ENCODE peak calls at places on chromosomes 16 and 17, in nine cellular contexts. One of them, this sample, is unnamed.

GRCh38 chr17:29667969-29668368 is 45.3 kb upstream of the CORO6 start:
- DNase-seq in upper lobe of right lung: no peak
- DNase-seq in A549: no peak
- DNase-seq in adrenal gland: no peak
- DNase-seq in heart left ventricle: no peak
- DNase-seq in ovary: no peak
- DNase-seq in prostate gland: no peak
- DNase-seq in lower lobe of right lung: no peak
- DNase-seq in GM23338: peak; percentile 14
- DNase-seq in this sample: no peak

GRCh38 chr17:76869878-76870714 is 1.9 kb downstream of the MGAT5B start:
- DNase-seq in upper lobe of right lung: no peak
- DNase-seq in A549: no peak
- DNase-seq in adrenal gland: no peak
- DNase-seq in heart left ventricle: peak; percentile 56
- DNase-seq in ovary: no peak
- DNase-seq in prostate gland: no peak
- DNase-seq in lower lobe of right lung: no peak
- DNase-seq in GM23338: peak; percentile 77
- DNase-seq in this sample: no peak

GRCh38 chr16:88014201-88014781 is 63.1 kb downstream of the BANP start:
- DNase-seq in upper lobe of right lung: no peak
- DNase-seq in A549: peak; percentile 37
- DNase-seq in adrenal gland: no peak
- DNase-seq in heart left ventricle: no peak
- DNase-seq in ovary: no peak
- DNase-seq in prostate gland: no peak
- DNase-seq in lower lobe of right lung: no peak
- DNase-seq in GM23338: no peak
- DNase-seq in this sample: no peak

GRCh38 chr16:60419859-60420258 is 1616.4 kb downstream of the CDH8 start:
- DNase-seq in upper lobe of right lung: no peak
- DNase-seq in A549: peak; percentile 1
- DNase-seq in adrenal gland: no peak
- DNase-seq in heart left ventricle: no peak
- DNase-seq in ovary: no peak
- DNase-seq in prostate gland: no peak
- DNase-seq in lower lobe of right lung: no peak
- DNase-seq in GM23338: peak; percentile 17
- DNase-seq in this sample: no peak

GRCh38 chr17:16199093-16199492 is 16.2 kb downstream of the NCOR1 start:
- DNase-seq in upper lobe of right lung: no peak
- DNase-seq in A549: no peak
- DNase-seq in adrenal gland: no peak
- DNase-seq in heart left ventricle: no peak
- DNase-seq in ovary: no peak
- DNase-seq in prostate gland: no peak
- DNase-seq in lower lobe of right lung: no peak
- DNase-seq in GM23338: peak; percentile 38
- DNase-seq in this sample: no peak

GRCh38 chr17:18961634-18962493 is 9.9 kb downstream of the SLC5A10 start:
- DNase-seq in upper lobe of right lung: no peak
- DNase-seq in A549: peak; percentile 64
- DNase-seq in adrenal gland: no peak
- DNase-seq in heart left ventricle: peak; percentile 51
- DNase-seq in ovary: no peak
- DNase-seq in prostate gland: no peak
- DNase-seq in lower lobe of right lung: no peak
- DNase-seq in GM23338: no peak
- DNase-seq in this sample: no peak

GRCh38 chr16:49754495-49755290 is 101.2 kb downstream of the ZNF423 start:
- DNase-seq in upper lobe of right lung: no peak
- DNase-seq in A549: no peak
- DNase-seq in adrenal gland: peak; percentile 55
- DNase-seq in heart left ventricle: no peak
- DNase-seq in ovary: no peak
- DNase-seq in prostate gland: no peak
- DNase-seq in lower lobe of right lung: no peak
- DNase-seq in GM23338: peak; percentile 77
- DNase-seq in this sample: peak; percentile 94

GRCh38 chr17:73288534-73289302 is 23.1 kb downstream of the CDC42EP4 start:
- DNase-seq in upper lobe of right lung: peak; percentile 75
- DNase-seq in A549: peak; percentile 90
- DNase-seq in adrenal gland: peak; percentile 85
- DNase-seq in heart left ventricle: peak; percentile 84
- DNase-seq in ovary: peak; percentile 79
- DNase-seq in prostate gland: peak; percentile 84
- DNase-seq in lower lobe of right lung: peak; percentile 64
- DNase-seq in GM23338: no peak
- DNase-seq in this sample: no peak

GRCh38 chr17:67680445-67681224 is 37.1 kb upstream of the NOL11 start:
- DNase-seq in upper lobe of right lung: no peak
- DNase-seq in A549: no peak
- DNase-seq in adrenal gland: no peak
- DNase-seq in heart left ventricle: no peak
- DNase-seq in ovary: no peak
- DNase-seq in prostate gland: no peak
- DNase-seq in lower lobe of right lung: no peak
- DNase-seq in GM23338: no peak
- DNase-seq in this sample: peak; percentile 24

GRCh38 chr17:67679721-67680120 is 38.0 kb upstream of the NOL11 start:
- DNase-seq in upper lobe of right lung: no peak
- DNase-seq in A549: no peak
- DNase-seq in adrenal gland: no peak
- DNase-seq in heart left ventricle: no peak
- DNase-seq in ovary: no peak
- DNase-seq in prostate gland: no peak
- DNase-seq in lower lobe of right lung: no peak
- DNase-seq in GM23338: no peak
- DNase-seq in this sample: no peak

GRCh38 chr17:67675481-67675880 is 42.3 kb upstream of the NOL11 start:
- DNase-seq in upper lobe of right lung: no peak
- DNase-seq in A549: no peak
- DNase-seq in adrenal gland: no peak
- DNase-seq in heart left ventricle: no peak
- DNase-seq in ovary: no peak
- DNase-seq in prostate gland: no peak
- DNase-seq in lower lobe of right lung: no peak
- DNase-seq in GM23338: no peak
- DNase-seq in this sample: no peak

GRCh38 chr17:67682196-67682595 is 35.5 kb upstream of the NOL11 start:
- DNase-seq in upper lobe of right lung: no peak
- DNase-seq in A549: no peak
- DNase-seq in adrenal gland: no peak
- DNase-seq in heart left ventricle: no peak
- DNase-seq in ovary: no peak
- DNase-seq in prostate gland: no peak
- DNase-seq in lower lobe of right lung: no peak
- DNase-seq in GM23338: no peak
- DNase-seq in this sample: peak; percentile 67

DNA sequence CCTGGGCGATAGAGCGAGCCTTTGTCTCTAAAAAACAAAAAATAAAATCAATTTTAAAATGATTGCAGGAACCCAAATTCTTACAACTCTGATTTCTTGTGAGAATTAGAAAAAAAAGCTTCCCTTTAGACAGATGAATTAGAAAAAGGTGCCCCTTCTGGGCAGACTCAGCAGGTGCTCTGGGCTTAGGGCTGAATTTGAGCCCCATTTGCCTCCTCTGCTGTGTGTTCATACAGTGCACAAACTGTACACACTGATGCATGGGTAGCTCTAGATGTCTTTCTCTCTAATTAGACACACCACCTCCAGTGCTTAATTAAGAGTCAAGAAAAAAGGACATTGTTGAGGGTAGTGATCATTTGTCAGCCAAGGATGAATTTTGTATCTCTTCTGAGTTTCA is 38.5 kb upstream of the NOL11 start:
- DNase-seq in upper lobe of right lung: no peak
- DNase-seq in A549: no peak
- DNase-seq in adrenal gland: no peak
- DNase-seq in heart left ventricle: no peak
- DNase-seq in ovary: no peak
- DNase-seq in prostate gland: no peak
- DNase-seq in lower lobe of right lung: no peak
- DNase-seq in GM23338: no peak
- DNase-seq in this sample: no peak
- H3K4me1 ChIP-seq in upper lobe of right lung: no peaks in the 10 kb centered on the region
- H3K4me1 ChIP-seq in A549: no peaks in the 10 kb centered on the region
- H3K4me1 ChIP-seq in adrenal gland: peaks cover 4% of the 10 kb centered on the region
- H3K4me1 ChIP-seq in heart left ventricle: peaks cover 15% of the 10 kb centered on the region
- H3K4me1 ChIP-seq in ovary: no peaks in the 10 kb centered on the region
- H3K4me1 ChIP-seq in prostate gland: no peaks in the 10 kb centered on the region
- H3K4me1 ChIP-seq in lower lobe of right lung: no peaks in the 10 kb centered on the region
- H3K4me1 ChIP-seq in GM23338: no peaks in the 10 kb centered on the region
- H3K4me1 ChIP-seq in this sample: peaks cover 14% of the 10 kb centered on the region

DNA sequence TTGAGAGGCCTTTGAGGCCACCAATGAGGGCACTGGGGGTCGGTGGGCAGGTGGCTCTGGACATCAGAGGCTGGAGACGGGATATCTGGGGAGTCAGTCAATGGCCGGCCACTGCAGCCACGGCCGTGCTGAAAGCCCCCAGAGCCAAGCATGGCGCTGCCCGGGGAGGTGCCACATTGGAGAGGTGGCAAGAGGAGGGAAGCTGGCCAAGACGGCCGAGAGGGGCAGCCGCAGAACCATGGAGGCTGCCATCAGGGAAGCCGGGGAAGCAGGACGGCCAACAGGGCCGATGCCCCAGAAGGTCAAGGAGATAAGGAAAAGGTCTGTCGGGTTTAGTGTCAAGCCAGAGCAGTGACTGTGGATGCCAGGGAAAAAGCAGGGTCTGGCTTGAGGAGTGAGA is 9.8 kb downstream of the RTN4RL1 start:
- DNase-seq in upper lobe of right lung: no peak
- DNase-seq in A549: no peak
- DNase-seq in adrenal gland: no peak
- DNase-seq in heart left ventricle: no peak
- DNase-seq in ovary: no peak
- DNase-seq in prostate gland: no peak
- DNase-seq in lower lobe of right lung: no peak
- DNase-seq in GM23338: no peak
- DNase-seq in this sample: no peak
- H3K27ac ChIP-seq in upper lobe of right lung: no peak overlapping the region
- H3K27ac ChIP-seq in A549: no peak overlapping the region
- H3K27ac ChIP-seq in adrenal gland: no peak overlapping the region
- H3K27ac ChIP-seq in heart left ventricle: no peak overlapping the region
- H3K27ac ChIP-seq in ovary: no peak overlapping the region
- H3K27ac ChIP-seq in prostate gland: no peak overlapping the region
- H3K27ac ChIP-seq in lower lobe of right lung: no peak overlapping the region
- H3K27ac ChIP-seq in GM23338: no peak overlapping the region
- H3K27ac ChIP-seq in this sample: no peak overlapping the region

DNA sequence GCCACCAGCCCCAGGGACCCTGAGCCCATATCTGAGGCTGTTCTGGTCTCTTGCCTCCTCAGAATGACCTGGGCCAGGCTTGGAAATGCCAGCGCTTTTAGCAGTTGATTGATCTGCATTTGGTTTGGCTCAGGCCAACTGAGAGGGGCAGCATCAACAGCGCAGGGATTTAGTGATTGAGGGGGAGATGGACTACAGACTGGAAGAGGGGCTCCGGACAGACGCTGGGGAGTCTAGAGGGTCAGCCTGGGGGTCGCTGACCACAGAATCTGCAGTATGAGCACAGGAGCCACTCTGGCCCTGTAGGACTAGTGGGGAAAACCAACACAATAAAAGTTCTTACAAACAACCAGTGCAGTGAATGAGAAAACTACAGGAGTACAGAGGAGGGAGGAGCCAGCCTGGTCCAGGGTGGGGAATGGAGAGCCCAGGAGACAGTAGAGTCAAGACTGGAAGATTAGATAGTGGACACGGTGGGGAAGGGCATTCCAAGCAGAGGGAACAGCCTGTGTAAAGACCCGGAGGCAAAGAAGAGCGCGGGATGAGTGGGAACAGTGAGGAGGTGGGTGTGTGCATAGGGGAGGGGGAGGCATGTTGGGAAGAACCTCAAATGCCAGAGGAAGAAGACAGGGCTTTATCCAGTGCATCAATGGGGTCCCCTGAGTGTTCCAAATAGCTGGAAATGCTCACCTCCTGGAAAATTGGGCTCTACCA is 128.9 kb downstream of the MRM1 start:
- DNase-seq in upper lobe of right lung: no peak
- DNase-seq in A549: no peak
- DNase-seq in adrenal gland: no peak
- DNase-seq in heart left ventricle: no peak
- DNase-seq in ovary: no peak
- DNase-seq in prostate gland: no peak
- DNase-seq in lower lobe of right lung: no peak
- DNase-seq in GM23338: no peak
- DNase-seq in this sample: no peak
- H3K4me1 ChIP-seq in upper lobe of right lung: no peaks in the 10 kb centered on the region
- H3K4me1 ChIP-seq in A549: no peaks in the 10 kb centered on the region
- H3K4me1 ChIP-seq in adrenal gland: no peaks in the 10 kb centered on the region
- H3K4me1 ChIP-seq in heart left ventricle: no peaks in the 10 kb centered on the region
- H3K4me1 ChIP-seq in ovary: no peaks in the 10 kb centered on the region
- H3K4me1 ChIP-seq in prostate gland: no peaks in the 10 kb centered on the region
- H3K4me1 ChIP-seq in lower lobe of right lung: no peaks in the 10 kb centered on the region
- H3K4me1 ChIP-seq in GM23338: peaks cover 52% of the 10 kb centered on the region
- H3K4me1 ChIP-seq in this sample: no peaks in the 10 kb centered on the region

GRCh38 chr16:19138601-19139000 is 24.8 kb downstream of the ITPRIPL2 start:
- DNase-seq in upper lobe of right lung: no peak
- DNase-seq in A549: peak; percentile 84
- DNase-seq in adrenal gland: peak; percentile 84
- DNase-seq in heart left ventricle: peak; percentile 73
- DNase-seq in ovary: peak; percentile 52
- DNase-seq in prostate gland: peak; percentile 96
- DNase-seq in lower lobe of right lung: peak; percentile 72
- DNase-seq in GM23338: peak; percentile 22
- DNase-seq in this sample: peak; percentile 67

GRCh38 chr16:19136549-19137196 is 22.9 kb downstream of the ITPRIPL2 start:
- DNase-seq in upper lobe of right lung: no peak
- DNase-seq in A549: no peak
- DNase-seq in adrenal gland: peak; percentile 74
- DNase-seq in heart left ventricle: no peak
- DNase-seq in ovary: no peak
- DNase-seq in prostate gland: no peak
- DNase-seq in lower lobe of right lung: peak; percentile 60
- DNase-seq in GM23338: no peak
- DNase-seq in this sample: no peak

GRCh38 chr16:19137201-19137601 is 23.4 kb downstream of the ITPRIPL2 start:
- DNase-seq in upper lobe of right lung: no peak
- DNase-seq in A549: no peak
- DNase-seq in adrenal gland: no peak
- DNase-seq in heart left ventricle: no peak
- DNase-seq in ovary: no peak
- DNase-seq in prostate gland: peak; percentile 75
- DNase-seq in lower lobe of right lung: no peak
- DNase-seq in GM23338: no peak
- DNase-seq in this sample: no peak

GRCh38 chr16:19135896-19136438 is 22.2 kb downstream of the ITPRIPL2 start:
- DNase-seq in upper lobe of right lung: no peak
- DNase-seq in A549: peak; percentile 83
- DNase-seq in adrenal gland: no peak
- DNase-seq in heart left ventricle: no peak
- DNase-seq in ovary: no peak
- DNase-seq in prostate gland: peak; percentile 69
- DNase-seq in lower lobe of right lung: peak; percentile 55
- DNase-seq in GM23338: no peak
- DNase-seq in this sample: no peak

DNA sequence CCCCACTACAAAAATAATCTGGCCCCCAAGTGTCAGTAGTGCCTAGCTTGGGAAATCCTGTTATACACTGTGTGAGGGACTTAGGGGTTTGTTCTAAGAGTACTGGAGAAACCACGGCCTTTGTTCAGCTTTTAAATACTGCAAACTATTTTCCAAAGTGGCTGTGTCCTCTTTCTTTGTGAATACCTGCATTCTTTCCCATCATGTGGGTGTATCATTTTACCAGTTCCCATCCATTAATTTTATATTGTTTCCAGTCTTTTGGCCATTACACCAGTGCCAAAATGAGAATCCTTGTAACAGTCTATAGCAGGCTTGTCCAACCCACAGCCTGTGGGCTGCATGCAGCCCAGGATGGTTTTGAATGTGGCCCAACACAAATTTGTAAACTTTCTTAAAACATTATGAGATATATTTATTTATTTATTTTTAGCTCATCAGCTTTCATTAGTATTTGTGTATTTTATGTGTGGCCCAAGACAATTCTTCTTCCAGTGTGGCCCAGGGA is 23.9 kb downstream of the ITPRIPL2 start:
- DNase-seq in upper lobe of right lung: no peak
- DNase-seq in A549: no peak
- DNase-seq in adrenal gland: no peak
- DNase-seq in heart left ventricle: no peak
- DNase-seq in ovary: no peak
- DNase-seq in prostate gland: no peak
- DNase-seq in lower lobe of right lung: no peak
- DNase-seq in GM23338: no peak
- DNase-seq in this sample: no peak
- H3K27ac ChIP-seq in upper lobe of right lung: peak overlapping the region; percentile 47
- H3K27ac ChIP-seq in A549: peak overlapping the region; percentile 85
- H3K27ac ChIP-seq in adrenal gland: no peak overlapping the region
- H3K27ac ChIP-seq in heart left ventricle: no peak overlapping the region
- H3K27ac ChIP-seq in ovary: no peak overlapping the region
- H3K27ac ChIP-seq in prostate gland: peak overlapping the region; percentile 62
- H3K27ac ChIP-seq in lower lobe of right lung: peak overlapping the region; percentile 14
- H3K27ac ChIP-seq in GM23338: no peak overlapping the region
- H3K27ac ChIP-seq in this sample: peak overlapping the region; percentile 51